ENCODE peak calls at places on chromosomes 6 and 20, in seven cellular contexts. One of them, this sample, is unnamed.

GRCh38 chr6:153038378-153038777 is 35.9 kb upstream of the MTRF1L start:
- DNase-seq in cardiac muscle cell: no peak
- DNase-seq in GM23338: no peak
- DNase-seq in mucosa of descending colon: no peak
- DNase-seq in esophagus muscularis mucosa: no peak
- DNase-seq in fibroblast of villous mesenchyme: no peak
- DNase-seq in BJ: no peak
- DNase-seq in this sample: no peak

GRCh38 chr6:22306741-22307466 is 10.1 kb upstream of the PRL start:
- DNase-seq in cardiac muscle cell: no peak
- DNase-seq in GM23338: no peak
- DNase-seq in mucosa of descending colon: no peak
- DNase-seq in esophagus muscularis mucosa: no peak
- DNase-seq in fibroblast of villous mesenchyme: no peak
- DNase-seq in BJ: no peak
- DNase-seq in this sample: no peak

GRCh38 chr6:155014715-155015300 is 19.7 kb downstream of the TIAM2 start:
- DNase-seq in cardiac muscle cell: no peak
- DNase-seq in GM23338: peak
- DNase-seq in mucosa of descending colon: no peak
- DNase-seq in esophagus muscularis mucosa: no peak
- DNase-seq in fibroblast of villous mesenchyme: peak
- DNase-seq in BJ: no peak
- DNase-seq in this sample: no peak

GRCh38 chr20:63347081-63347741 is 13.9 kb downstream of the CHRNA4 start:
- DNase-seq in cardiac muscle cell: no peak
- DNase-seq in GM23338: no peak
- DNase-seq in mucosa of descending colon: no peak
- DNase-seq in esophagus muscularis mucosa: no peak
- DNase-seq in fibroblast of villous mesenchyme: no peak
- DNase-seq in BJ: no peak
- DNase-seq in this sample: no peak

GRCh38 chr6:49003348-49003747 is 459.7 kb downstream of the MMUT start:
- DNase-seq in cardiac muscle cell: no peak
- DNase-seq in GM23338: no peak
- DNase-seq in mucosa of descending colon: no peak
- DNase-seq in esophagus muscularis mucosa: no peak
- DNase-seq in fibroblast of villous mesenchyme: no peak
- DNase-seq in BJ: no peak
- DNase-seq in this sample: no peak

GRCh38 chr6:21586760-21587181 is 6.8 kb upstream of the SOX4 start:
- DNase-seq in cardiac muscle cell: no peak
- DNase-seq in GM23338: no peak
- DNase-seq in mucosa of descending colon: peak
- DNase-seq in esophagus muscularis mucosa: no peak
- DNase-seq in fibroblast of villous mesenchyme: no peak
- DNase-seq in BJ: no peak
- DNase-seq in this sample: no peak

GRCh38 chr20:38504368-38505090 is 31.9 kb downstream of the RALGAPB start:
- DNase-seq in cardiac muscle cell: no peak
- DNase-seq in GM23338: no peak
- DNase-seq in mucosa of descending colon: no peak
- DNase-seq in esophagus muscularis mucosa: no peak
- DNase-seq in fibroblast of villous mesenchyme: no peak
- DNase-seq in BJ: no peak
- DNase-seq in this sample: no peak

GRCh38 chr6:136523196-136523595 is 27.0 kb downstream of the MAP7 start:
- DNase-seq in cardiac muscle cell: no peak
- DNase-seq in GM23338: no peak
- DNase-seq in mucosa of descending colon: no peak
- DNase-seq in esophagus muscularis mucosa: no peak
- DNase-seq in fibroblast of villous mesenchyme: no peak
- DNase-seq in BJ: no peak
- DNase-seq in this sample: no peak

GRCh38 chr6:22892452-22892851 is 323.1 kb downstream of the HDGFL1 start:
- DNase-seq in cardiac muscle cell: no peak
- DNase-seq in GM23338: no peak
- DNase-seq in mucosa of descending colon: no peak
- DNase-seq in esophagus muscularis mucosa: no peak
- DNase-seq in fibroblast of villous mesenchyme: peak
- DNase-seq in BJ: peak
- DNase-seq in this sample: peak

GRCh38 chr6:39923394-39923793 is 10.9 kb downstream of the MOCS1 start:
- DNase-seq in cardiac muscle cell: no peak
- DNase-seq in GM23338: no peak
- DNase-seq in mucosa of descending colon: peak
- DNase-seq in esophagus muscularis mucosa: no peak
- DNase-seq in fibroblast of villous mesenchyme: no peak
- DNase-seq in BJ: no peak
- DNase-seq in this sample: no peak

GRCh38 chr6:139655783-139656705 is 281.6 kb upstream of the CITED2 start:
- DNase-seq in cardiac muscle cell: no peak
- DNase-seq in GM23338: no peak
- DNase-seq in mucosa of descending colon: peak
- DNase-seq in esophagus muscularis mucosa: no peak
- DNase-seq in fibroblast of villous mesenchyme: no peak
- DNase-seq in BJ: no peak
- DNase-seq in this sample: no peak

GRCh38 chr6:135922170-135922569 is 70.7 kb downstream of the PDE7B start:
- DNase-seq in cardiac muscle cell: no peak
- DNase-seq in GM23338: peak
- DNase-seq in mucosa of descending colon: no peak
- DNase-seq in esophagus muscularis mucosa: no peak
- DNase-seq in fibroblast of villous mesenchyme: peak
- DNase-seq in BJ: peak
- DNase-seq in this sample: peak

GRCh38 chr6:168033791-168034190 is 36.3 kb downstream of the KIF25 start:
- DNase-seq in cardiac muscle cell: no peak
- DNase-seq in GM23338: no peak
- DNase-seq in mucosa of descending colon: peak
- DNase-seq in esophagus muscularis mucosa: no peak
- DNase-seq in fibroblast of villous mesenchyme: no peak
- DNase-seq in BJ: no peak
- DNase-seq in this sample: no peak

GRCh38 chr6:118400582-118400981 is 147.5 kb upstream of the PLN start:
- DNase-seq in cardiac muscle cell: no peak
- DNase-seq in GM23338: no peak
- DNase-seq in mucosa of descending colon: no peak
- DNase-seq in esophagus muscularis mucosa: no peak
- DNase-seq in fibroblast of villous mesenchyme: peak
- DNase-seq in BJ: no peak
- DNase-seq in this sample: no peak

GRCh38 chr6:118326712-118327111 is 221.4 kb upstream of the PLN start:
- DNase-seq in cardiac muscle cell: no peak
- DNase-seq in GM23338: no peak
- DNase-seq in mucosa of descending colon: no peak
- DNase-seq in esophagus muscularis mucosa: no peak
- DNase-seq in fibroblast of villous mesenchyme: no peak
- DNase-seq in BJ: no peak
- DNase-seq in this sample: no peak

GRCh38 chr6:11423072-11423471 is 114.5 kb upstream of the TMEM170B start:
- DNase-seq in cardiac muscle cell: no peak
- DNase-seq in GM23338: no peak
- DNase-seq in mucosa of descending colon: no peak
- DNase-seq in esophagus muscularis mucosa: no peak
- DNase-seq in fibroblast of villous mesenchyme: no peak
- DNase-seq in BJ: no peak
- DNase-seq in this sample: no peak

DNA sequence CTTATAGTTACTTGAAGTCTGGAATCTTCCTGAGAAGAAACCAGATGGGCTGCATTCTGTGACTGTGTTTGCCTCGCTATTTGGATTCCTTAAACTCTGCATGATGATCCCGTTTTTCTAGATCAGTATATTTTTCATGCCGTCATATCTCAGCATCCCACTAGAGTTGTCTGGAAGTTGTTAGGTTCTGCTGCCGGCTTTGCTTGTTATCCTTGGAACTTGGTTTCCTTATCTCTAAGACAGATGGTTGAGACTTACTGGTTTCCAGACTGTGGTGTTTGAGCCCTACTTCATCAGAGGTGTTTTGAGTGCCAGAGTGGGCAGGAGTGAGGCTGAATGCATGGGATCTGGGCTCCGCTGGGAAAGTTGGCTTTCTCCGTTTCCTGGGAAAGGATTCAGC is 50.3 kb downstream of the CDS2 start:
- DNase-seq in cardiac muscle cell: no peak
- DNase-seq in GM23338: no peak
- DNase-seq in mucosa of descending colon: no peak
- DNase-seq in esophagus muscularis mucosa: no peak
- DNase-seq in fibroblast of villous mesenchyme: no peak
- DNase-seq in BJ: no peak
- DNase-seq in this sample: no peak
- TF ChIP-seq CTCF in cardiac muscle cell: no peak
- TF ChIP-seq CTCF in GM23338: no peak
- TF ChIP-seq CTCF in mucosa of descending colon: no peak
- TF ChIP-seq CTCF in esophagus muscularis mucosa: no peak
- TF ChIP-seq CTCF in fibroblast of villous mesenchyme: no peak
- TF ChIP-seq CTCF in BJ: no peak
- TF ChIP-seq CTCF in this sample: no peak

DNA sequence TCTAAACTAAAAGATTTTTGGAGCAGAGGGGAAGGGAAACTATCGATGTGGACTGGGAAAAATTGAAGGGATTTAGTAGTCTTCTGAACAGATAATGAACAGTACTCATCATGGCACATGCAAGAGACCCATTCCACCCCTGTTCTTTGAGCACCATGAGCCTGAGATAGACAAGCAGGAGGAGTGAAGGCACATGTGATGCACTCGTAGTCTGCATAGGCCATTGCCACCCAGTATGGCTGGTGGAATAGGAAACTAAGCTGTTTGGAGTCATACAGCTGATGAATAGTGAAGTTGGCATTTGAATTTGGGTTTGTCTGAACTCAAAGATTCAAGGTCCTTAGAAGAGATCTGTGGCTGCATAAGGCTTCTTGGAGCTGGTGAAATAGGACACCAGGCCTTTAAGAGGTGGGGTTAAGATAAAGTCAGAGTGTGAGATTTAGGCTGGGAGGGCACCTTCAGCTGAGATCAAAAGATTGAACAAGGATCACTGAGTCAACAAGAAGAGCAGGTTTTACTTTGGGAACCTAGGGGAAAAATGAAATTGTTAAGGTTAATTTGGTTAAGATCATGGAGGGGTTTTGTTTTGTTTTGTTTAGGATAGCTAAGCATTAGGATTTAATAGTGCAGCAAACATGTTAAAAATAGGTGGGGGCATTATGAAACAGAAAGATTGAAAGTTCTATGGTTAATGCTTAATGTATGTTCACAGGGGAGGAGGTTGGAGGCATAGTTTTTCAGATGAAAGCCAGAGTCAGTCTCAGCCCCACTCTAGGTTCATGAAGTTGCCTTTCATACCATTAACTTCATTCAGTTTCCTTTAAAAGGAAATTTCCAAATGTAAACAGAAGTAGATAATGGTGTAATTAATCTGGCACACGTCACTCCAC is 148.8 kb downstream of the ARID1B start:
- DNase-seq in cardiac muscle cell: no peak
- DNase-seq in GM23338: peak
- DNase-seq in mucosa of descending colon: no peak
- DNase-seq in esophagus muscularis mucosa: no peak
- DNase-seq in fibroblast of villous mesenchyme: no peak
- DNase-seq in BJ: no peak
- DNase-seq in this sample: no peak
- H3K4me3 ChIP-seq in cardiac muscle cell: no peak
- H3K4me3 ChIP-seq in GM23338: no peak
- H3K4me3 ChIP-seq in mucosa of descending colon: no peak
- H3K4me3 ChIP-seq in esophagus muscularis mucosa: no peak
- H3K4me3 ChIP-seq in fibroblast of villous mesenchyme: no peak
- H3K4me3 ChIP-seq in BJ: no peak
- H3K4me3 ChIP-seq in this sample: no peak

GRCh38 chr20:45211569-45212474 is 5.0 kb downstream of the SEMG1 start:
- DNase-seq in cardiac muscle cell: no peak
- DNase-seq in GM23338: peak
- DNase-seq in mucosa of descending colon: no peak
- DNase-seq in esophagus muscularis mucosa: no peak
- DNase-seq in fibroblast of villous mesenchyme: no peak
- DNase-seq in BJ: no peak
- DNase-seq in this sample: no peak
- TF ChIP-seq CTCF in cardiac muscle cell: no peak
- TF ChIP-seq CTCF in GM23338: no peak
- TF ChIP-seq CTCF in mucosa of descending colon: no peak
- TF ChIP-seq CTCF in esophagus muscularis mucosa: no peak
- TF ChIP-seq CTCF in fibroblast of villous mesenchyme: no peak
- TF ChIP-seq CTCF in BJ: no peak
- TF ChIP-seq CTCF in this sample: no peak

DNA sequence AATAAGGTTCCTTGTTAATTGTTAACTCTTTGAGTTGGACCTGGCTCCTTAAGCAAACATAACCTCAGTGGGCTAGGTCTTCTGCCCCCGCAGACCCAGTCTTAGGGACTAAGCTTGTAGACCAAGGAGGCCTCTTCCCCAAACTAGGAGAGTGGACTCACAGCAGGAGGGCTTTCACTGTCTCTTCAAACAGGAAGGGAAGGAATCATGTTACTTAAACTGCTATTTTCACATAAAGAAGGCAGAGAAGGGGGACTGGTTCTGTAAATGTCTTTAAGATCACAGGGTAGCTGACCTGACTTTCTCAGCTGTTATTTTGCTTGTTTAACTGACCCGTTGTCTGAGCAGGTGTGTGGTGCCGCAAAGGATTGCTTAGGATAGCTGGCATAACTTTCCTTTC is 34.9 kb upstream of the PRDM1 start:
- DNase-seq in cardiac muscle cell: no peak
- DNase-seq in GM23338: peak
- DNase-seq in mucosa of descending colon: no peak
- DNase-seq in esophagus muscularis mucosa: no peak
- DNase-seq in fibroblast of villous mesenchyme: no peak
- DNase-seq in BJ: no peak
- DNase-seq in this sample: no peak
- H3K4me3 ChIP-seq in cardiac muscle cell: no peak
- H3K4me3 ChIP-seq in GM23338: no peak
- H3K4me3 ChIP-seq in mucosa of descending colon: no peak
- H3K4me3 ChIP-seq in esophagus muscularis mucosa: no peak
- H3K4me3 ChIP-seq in fibroblast of villous mesenchyme: no peak
- H3K4me3 ChIP-seq in BJ: no peak
- H3K4me3 ChIP-seq in this sample: no peak

This sample was measured in HFF-Myc.